ENCODE peak calls at places on chromosomes 16 and 17, in eight cellular contexts. T is NCI-H2171 treated with DMSO at 0.1 percent for 48 hours; R is bronchial epithelial cell; J is activated CD4-positive, alpha-beta T cell treated with anti-CD3 and anti-CD28 coated beads for 1 hour; U is heart left ventricle; O is left colon; K is omental fat pad; B is AG09309. I is an unnamed sample.

GRCh38 chr16:68065716-68066305 is 19.4 kb upstream of the NFATC3 start:
- DNase-seq in T (no peak), R (peak), J (no peak), U (no peak), O (no peak), K (no peak), B (peak), I (peak)

GRCh38 chr16:25051446-25052160 is 36.4 kb upstream of the ARHGAP17 start:
- DNase-seq in T (no peak), R (peak), J (no peak), U (peak), O (no peak), K (no peak), B (no peak), I (peak)

GRCh38 chr17:74757931-74758845 is 9.8 kb downstream of the NHERF1 start:
- DNase-seq in T (peak), R (peak), J (no peak), U (peak), O (no peak), K (no peak), B (no peak), I (no peak)

GRCh38 chr16:396605-397004 is 394 bp upstream of the NME4 start:
- DNase-seq in T (peak), R (peak), J (no peak), U (peak), O (peak), K (no peak), B (no peak), I (no peak)

GRCh38 chr17:40722146-40722720 is 18.7 kb upstream of the KRT24 start:
- DNase-seq in T (no peak), R (peak), J (no peak), U (no peak), O (no peak), K (no peak), B (no peak), I (no peak)

GRCh38 chr17:74761419-74761818 is 13.0 kb downstream of the NHERF1 start:
- DNase-seq in T (no peak), R (no peak), J (no peak), U (no peak), O (no peak), K (no peak), B (no peak), I (no peak)

GRCh38 chr16:2042666-2043295 is 4.9 kb downstream of the NTHL1 start:
- DNase-seq in T (peak), R (no peak), J (no peak), U (no peak), O (peak), K (no peak), B (no peak), I (no peak)

GRCh38 chr17:73291260-73291801 is 20.5 kb downstream of the CDC42EP4 start:
- DNase-seq in T (no peak), R (peak), J (no peak), U (peak), O (peak), K (no peak), B (no peak), I (peak)

GRCh38 chr16:30715777-30716445 is 16.9 kb downstream of the SRCAP start:
- DNase-seq in T (no peak), R (peak), J (no peak), U (no peak), O (no peak), K (no peak), B (no peak), I (no peak)

GRCh38 chr16:28009586-28010373 is 53.7 kb downstream of the GSG1L start:
- DNase-seq in T (no peak), R (no peak), J (no peak), U (no peak), O (no peak), K (no peak), B (no peak), I (no peak)